ENCODE peak calls at places on chromosomes 1 and 21, in nine cellular contexts. I is posterior cingulate gyrus; C is testis; K is ureter; F is anterior cingulate cortex; D is hypothalamus; Q is stimulated activated effector memory CD8-positive, alpha-beta T cell treated with anti-CD3 and anti-CD28 coated beads, Interleukin-12 subunit alpha, Interleukin-12 subunit beta, amount 100 ng/mL, for 72 hours; W is hippocampal formation; B is memory B cell. S is an unnamed sample.

GRCh38 chr1:230188826-230189225 is 121.8 kb downstream of the GALNT2 start:
- DNase-seq in W (no peak), D (no peak), Q (no peak), I (no peak), F (no peak), B (no peak), K (no peak), C (no peak), S (no peak)

GRCh38 chr1:30373471-30374399 is 349.6 kb downstream of the MATN1 start:
- DNase-seq in B (no peak), D (no peak), K (peak), W (no peak), I (no peak), Q (no peak), C (no peak), F (no peak), S (no peak)

GRCh38 chr21:27112186-27112585 is 145.3 kb upstream of the ADAMTS5 start:
- DNase-seq in I (no peak), Q (no peak), F (no peak), D (no peak), W (no peak), B (no peak), C (no peak), K (no peak), S (peak)

GRCh38 chr1:46062651-46063319 is 69.6 kb downstream of the PIK3R3 start:
- DNase-seq in D (no peak), Q (no peak), B (no peak), C (no peak), F (no peak), K (no peak), W (no peak), I (no peak), S (peak)

GRCh38 chr1:64598100-64598571 is 128.2 kb downstream of the CACHD1 start:
- DNase-seq in B (no peak), W (no peak), I (no peak), Q (no peak), K (no peak), F (no peak), D (no peak), C (no peak), S (peak)

GRCh38 chr1:204261746-204262505 is 48.1 kb upstream of the GOLT1A start:
- DNase-seq in Q (no peak), F (no peak), B (no peak), K (no peak), C (no peak), D (no peak), I (no peak), W (no peak), S (peak)

GRCh38 chr1:18775341-18775740 is 84.1 kb downstream of the TAS1R2 start:
- DNase-seq in Q (no peak), D (no peak), B (no peak), K (no peak), F (no peak), W (no peak), I (no peak), C (no peak), S (no peak)

GRCh38 chr1:179229214-179230140 is at the start of gene ABL2:
- DNase-seq in B (peak), W (peak), K (peak), C (peak), F (no peak), I (peak), Q (peak), D (no peak), S (no peak)

GRCh38 chr1:156777573-156777972 is 10.2 kb downstream of the PRCC start:
- DNase-seq in C (no peak), I (no peak), Q (no peak), F (no peak), B (no peak), K (no peak), W (no peak), D (no peak), S (no peak)

GRCh38 chr1:25688390-25689119 is 72.0 kb downstream of the MAN1C1 start:
- DNase-seq in F (no peak), W (no peak), Q (no peak), D (no peak), K (no peak), I (no peak), C (no peak), B (no peak), S (no peak)

GRCh38 chr1:234958066-234958701 is 170.5 kb downstream of the TOMM20 start:
- DNase-seq in Q (no peak), C (no peak), W (no peak), B (no peak), D (no peak), F (no peak), K (peak), I (no peak), S (no peak)

GRCh38 chr21:15057290-15057689 is 7.5 kb downstream of the NRIP1 start:
- DNase-seq in W (no peak), K (no peak), F (no peak), Q (no peak), I (no peak), D (no peak), B (no peak), C (peak), S (no peak)

S was measured in fibroblast of mammary gland.